ENCODE peak calls at places on chromosome 9, in nine cellular contexts. Z is HTR-8/SVneo; E is lower lobe of right lung; X is Ammon's horn; V is COLO829; F is mucosa of gallbladder; T is stimulated activated CD4-positive, alpha-beta T cell treated with anti-CD3 and anti-CD28 coated beads, Interleukin-4, amount 100 ng/mL, for 48 hours; B is germinal center; M is AML-193. P is an unnamed sample.

GRCh38 chr9:130892503-130893249 is 3.9 kb downstream of the QRFP start:
- DNase-seq in B (no peak), E (no peak), X (no peak), M (no peak), F (no peak), T (no peak), Z (no peak), V (no peak), P (no peak)

GRCh38 chr9:99743455-99743854 is 78.2 kb upstream of the NR4A3 start:
- DNase-seq in X (no peak), M (no peak), V (no peak), T (no peak), F (no peak), E (no peak), Z (no peak), B (no peak), P (no peak)

GRCh38 chr9:134855231-134855899 is 25.2 kb upstream of the FCN2 start:
- DNase-seq in V (no peak), B (no peak), X (no peak), T (no peak), F (no peak), M (no peak), E (peak), Z (no peak), P (peak)

GRCh38 chr9:121750715-121751623 is 99.5 kb downstream of the DAB2IP start:
- DNase-seq in T (no peak), B (no peak), Z (no peak), X (peak), E (no peak), V (peak), F (no peak), M (no peak), P (no peak)

GRCh38 chr9:104795857-104796256 is 31.9 kb downstream of the NIPSNAP3B start:
- DNase-seq in V (no peak), X (no peak), B (no peak), Z (no peak), T (no peak), F (no peak), E (no peak), M (no peak), P (no peak)

GRCh38 chr9:136021891-136022681 is 60.9 kb upstream of the UBAC1 start:
- DNase-seq in X (no peak), V (no peak), Z (no peak), M (no peak), E (peak), T (no peak), B (no peak), F (no peak), P (no peak)

GRCh38 chr9:137407590-137408300 is 15.2 kb downstream of the EXD3 start:
- DNase-seq in M (no peak), Z (no peak), E (no peak), X (no peak), V (no peak), B (no peak), F (no peak), T (no peak), P (no peak)

GRCh38 chr9:96719538-96720315 is 58.2 kb downstream of the ZNF510 start:
- DNase-seq in M (no peak), V (no peak), X (no peak), B (no peak), F (peak), Z (no peak), T (no peak), E (no peak), P (no peak)

GRCh38 chr9:133375116-133375723 is 640 bp downstream of the SURF4 start:
- DNase-seq in V (peak), Z (no peak), F (peak), X (no peak), M (peak), E (no peak), T (no peak), B (no peak), P (no peak)

GRCh38 chr9:69582544-69583297 is 89.5 kb downstream of the APBA1 start:
- DNase-seq in B (no peak), E (no peak), Z (no peak), F (no peak), V (no peak), M (peak), X (peak), T (no peak), P (no peak)

GRCh38 chr9:89021154-89021803 is 30.0 kb downstream of the S1PR3 start:
- DNase-seq in X (no peak), E (no peak), Z (peak), V (peak), B (no peak), T (no peak), M (no peak), F (peak), P (no peak)

GRCh38 chr9:133160742-133161541 is 2.8 kb downstream of the GBGT1 start:
- DNase-seq in M (peak), X (peak), V (peak), B (peak), E (peak), T (no peak), F (peak), Z (peak), P (peak)

P was measured in aorta.